ENCODE peak calls at places on chromosomes 6 and 20, in five cellular contexts. P is trophoblast cell, O is H9, E is H1, N is mesenchymal stem cell. V is an unnamed sample.

GRCh38 chr20:36645998-36646397 is at the start of gene SLA2:
- DNase-seq in E (no peak), O (no peak), P (no peak), N (no peak), V (no peak)

GRCh38 chr20:39775110-39775509 is 813.0 kb downstream of the DHX35 start:
- DNase-seq in O (no peak), N (no peak), E (no peak), P (no peak), V (no peak)

GRCh38 chr20:63315982-63316491 is 23.1 kb downstream of the COL20A1 start:
- DNase-seq in E (no peak), P (no peak), N (no peak), O (no peak), V (no peak)

GRCh38 chr6:160454303-160454702 is 106.1 kb downstream of the SLC22A3 start:
- DNase-seq in O (no peak), N (no peak), P (no peak), E (no peak), V (no peak)

GRCh38 chr6:149422581-149422980 is 22.5 kb downstream of the SUMO4 start:
- DNase-seq in P (no peak), N (no peak), O (no peak), E (no peak), V (no peak)

GRCh38 chr6:71289039-71289801 is 609 bp downstream of the OGFRL1 start:
- DNase-seq in N (peak; percentile 54), O (peak; percentile 43), E (peak; percentile 70), P (no peak), V (peak; percentile 5)

GRCh38 chr6:9783567-9783966 is 631.3 kb downstream of the TFAP2A start:
- DNase-seq in O (no peak), P (no peak), N (peak; percentile 20), E (no peak), V (no peak)

GRCh38 chr6:3458706-3459421 is 2.0 kb upstream of the SLC22A23 start:
- DNase-seq in P (no peak), O (no peak), E (no peak), N (no peak), V (no peak)

GRCh38 chr6:132388291-132388690 is 13.0 kb downstream of the MOXD1 start:
- DNase-seq in O (no peak), P (no peak), N (no peak), E (no peak), V (no peak)

DNA sequence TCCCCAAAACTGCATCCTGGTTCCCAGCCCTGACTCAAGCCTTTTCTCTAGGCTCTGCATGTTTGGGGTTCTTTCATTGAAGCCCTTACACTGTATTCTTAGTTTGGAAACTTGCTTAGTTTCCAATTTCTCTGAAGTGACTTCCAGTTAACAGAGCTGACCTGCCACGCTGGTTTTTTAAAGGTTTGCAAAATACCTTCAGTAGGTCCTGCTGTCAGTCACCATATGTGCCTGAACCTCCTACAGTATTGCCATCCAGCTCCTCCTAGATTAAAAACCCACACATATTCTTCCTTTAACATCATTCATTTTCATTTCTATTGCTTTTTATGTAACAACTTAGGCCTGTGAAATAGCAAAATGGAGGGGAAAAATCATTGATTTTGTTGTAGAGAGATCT is 191.4 kb upstream of the PREP start:
- DNase-seq in O (no peak), P (no peak), E (no peak), N (no peak), V (no peak)
- H2BK12ac ChIP-seq in O (no peak overlapping the region), P (no peak overlapping the region), E (no peak overlapping the region), N (no peak overlapping the region), V (no peak overlapping the region)

DNA sequence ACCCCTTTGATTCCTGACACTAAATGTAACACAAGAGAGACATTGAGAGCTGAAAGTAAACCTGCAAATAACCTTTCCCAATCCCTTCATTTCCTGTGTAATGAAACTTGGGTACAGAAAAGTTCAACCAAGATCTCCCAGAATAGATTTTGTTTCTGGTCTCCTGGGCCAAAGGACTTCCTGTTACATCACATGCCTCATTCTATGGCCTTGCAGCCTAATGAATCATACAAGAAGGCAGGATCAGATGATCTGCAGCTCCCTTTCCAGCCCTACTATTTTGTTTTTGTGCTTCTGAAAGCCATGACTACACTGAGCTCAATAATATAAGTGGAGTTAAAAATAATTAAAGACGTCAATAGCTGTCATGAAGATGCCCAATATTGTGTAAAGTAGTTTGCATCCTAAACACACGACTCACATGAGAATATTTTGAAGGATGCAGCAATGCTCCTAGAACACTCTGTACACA is 73.4 kb upstream of the NOX3 start:
- DNase-seq in P (no peak), N (peak; percentile 99), O (no peak), E (no peak), V (no peak)
- H3K4ac ChIP-seq in P (no peak overlapping the region), N (no peak overlapping the region), O (no peak overlapping the region), E (no peak overlapping the region), V (no peak overlapping the region)

GRCh38 chr20:51176846-51177245 is 153.9 kb upstream of the KCNG1 start:
- DNase-seq in P (no peak), O (no peak), N (no peak), E (no peak), V (no peak)

GRCh38 chr20:51175724-51176123 is 152.8 kb upstream of the KCNG1 start:
- DNase-seq in N (no peak), O (no peak), P (no peak), E (no peak), V (no peak)

GRCh38 chr20:51176446-51176845 is 153.5 kb upstream of the KCNG1 start:
- DNase-seq in O (no peak), P (no peak), E (no peak), N (no peak), V (no peak)

GRCh38 chr20:51175156-51175555 is 152.2 kb upstream of the KCNG1 start:
- DNase-seq in E (no peak), P (no peak), N (no peak), O (no peak), V (no peak)

DNA sequence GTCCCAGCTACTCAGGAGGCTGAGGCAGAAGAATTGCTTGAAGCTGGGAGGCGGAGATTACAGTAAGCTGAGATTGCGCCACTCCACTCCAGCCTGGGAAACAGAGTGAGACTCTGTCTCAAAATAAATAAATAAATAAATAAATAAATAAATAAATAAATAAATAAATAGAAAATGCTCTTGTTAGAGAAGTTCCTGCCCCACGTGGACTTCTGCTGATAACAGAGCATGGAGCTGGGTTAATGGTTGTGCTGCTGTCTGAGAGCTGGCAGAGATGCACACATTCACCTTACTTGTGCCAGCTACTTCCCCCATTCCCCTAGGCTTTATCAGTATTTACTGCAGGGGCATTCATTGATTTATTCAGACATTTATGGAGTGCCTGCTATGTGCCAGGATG is 155.2 kb upstream of the KCNG1 start:
- DNase-seq in P (no peak), O (no peak), E (no peak), N (no peak), V (no peak)
- H2BK12ac ChIP-seq in P (no peak overlapping the region), O (no peak overlapping the region), E (no peak overlapping the region), N (no peak overlapping the region), V (no peak overlapping the region)

GRCh38 chr20:60050193-60050960 is 92.2 kb downstream of the CDH26 start:
- DNase-seq in N (no peak), O (peak; percentile 78), P (no peak), E (peak; percentile 68), V (no peak)

GRCh38 chr20:60052322-60052721 is 94.1 kb downstream of the CDH26 start:
- DNase-seq in E (no peak), N (no peak), O (no peak), P (no peak), V (no peak)

GRCh38 chr20:60048634-60049578 is 90.7 kb downstream of the CDH26 start:
- DNase-seq in P (no peak), N (no peak), E (no peak), O (peak; percentile 13), V (no peak)

GRCh38 chr20:60046860-60047259 is 88.6 kb downstream of the CDH26 start:
- DNase-seq in P (no peak), N (no peak), O (peak; percentile 5), E (no peak), V (no peak)

DNA sequence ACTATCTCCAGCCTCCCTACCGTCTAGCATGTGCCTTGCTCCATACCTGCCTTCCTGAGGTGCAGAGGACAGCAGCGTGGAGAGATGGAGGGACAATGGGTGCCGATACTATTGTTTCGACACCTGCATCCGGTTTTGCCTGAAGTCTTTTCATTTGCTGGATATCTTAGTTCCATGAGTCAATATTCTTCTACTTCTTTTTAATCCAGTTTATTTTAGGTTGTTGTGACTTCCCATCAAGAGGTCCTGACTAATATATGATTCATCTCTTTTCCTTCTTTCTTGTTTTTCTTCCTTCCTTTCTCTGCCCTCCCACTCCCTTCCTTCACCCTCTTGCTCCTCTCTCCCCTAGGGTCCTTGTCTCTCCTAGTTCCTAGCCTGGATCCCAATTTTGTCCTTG is 91.4 kb downstream of the CDH26 start:
- DNase-seq in N (no peak), O (no peak), P (no peak), E (no peak), V (no peak)
- H3K4ac ChIP-seq in N (no peak overlapping the region), O (no peak overlapping the region), P (no peak overlapping the region), E (no peak overlapping the region), V (no peak overlapping the region)

V was measured in neuronal stem cell.